ENCODE peak calls at places on chromosomes 12 and 14, in four cellular contexts. C is cardiac muscle cell, R is thyroid gland, J is OCI-LY7. L is an unnamed sample.

GRCh38 chr12:127594351-127594970 is 672.5 kb upstream of the TMEM132C start:
- DNase-seq in C (no peak), R (no peak), J (no peak), L (no peak)

GRCh38 chr12:53467082-53467481 is 15.2 kb downstream of the PCBP2 start:
- DNase-seq in C (no peak), R (no peak), J (no peak), L (no peak)

GRCh38 chr14:54487771-54488170 is 1.0 kb downstream of the GMFB start:
- DNase-seq in J (no peak), R (no peak), C (peak), L (peak)

GRCh38 chr14:76768201-76768656 is 7.0 kb downstream of the VASH1 start:
- DNase-seq in J (peak), R (peak), C (peak), L (peak)

GRCh38 chr14:50791201-50791600 is 39.8 kb downstream of the NIN start:
- DNase-seq in R (no peak), C (no peak), J (peak), L (no peak)

GRCh38 chr14:70641548-70642312 is at the start of gene TTC9:
- DNase-seq in J (peak), R (peak), C (peak), L (no peak)

GRCh38 chr12:62732861-62733427 is 202.0 kb downstream of the PPM1H start:
- DNase-seq in R (no peak), C (peak), J (no peak), L (peak)

GRCh38 chr14:79732911-79733310 is 478.4 kb downstream of the DIO2 start:
- DNase-seq in J (no peak), R (no peak), C (peak), L (peak)

GRCh38 chr12:4346931-4347330 is 25.9 kb downstream of the TIGAR start:
- DNase-seq in J (no peak), C (no peak), R (no peak), L (peak)

GRCh38 chr12:90058721-90059120 is 350.1 kb upstream of the ATP2B1 start:
- DNase-seq in J (no peak), R (no peak), C (peak), L (peak)

GRCh38 chr14:64906022-64906421 is 8.2 kb upstream of the CHURC1 start:
- DNase-seq in C (peak), J (no peak), R (no peak), L (peak)

GRCh38 chr14:93160353-93160801 is 24.3 kb downstream of the MOAP1 start:
- DNase-seq in J (peak), R (no peak), C (peak), L (peak)

GRCh38 chr12:106139422-106140141 is 828 bp upstream of the NUAK1 start:
- DNase-seq in R (peak), J (no peak), C (peak), L (peak)

GRCh38 chr12:2386566-2386965 is 333.8 kb downstream of the CACNA1C start:
- DNase-seq in J (no peak), R (no peak), C (no peak), L (no peak)

GRCh38 chr12:51819851-51820720 is 28.4 kb downstream of the FIGNL2 start:
- DNase-seq in C (no peak), R (peak), J (no peak), L (no peak)

GRCh38 chr12:10122689-10123088 is 7.3 kb downstream of the CLEC7A start:
- DNase-seq in C (no peak), R (no peak), J (no peak), L (no peak)

GRCh38 chr14:44778562-44778961 is 183.2 kb downstream of the KLHL28 start:
- DNase-seq in C (peak), R (no peak), J (no peak), L (peak)

GRCh38 chr14:65035049-65035448 is 48.4 kb downstream of the FNTB start:
- DNase-seq in C (peak), R (peak), J (no peak), L (peak)

GRCh38 chr12:111222520-111222919 is 146.4 kb downstream of the PHETA1 start:
- DNase-seq in C (no peak), R (peak), J (no peak), L (no peak)

GRCh38 chr14:20998674-20999366 is at the start of gene SLC39A2:
- DNase-seq in J (no peak), R (peak), C (peak), L (peak)

GRCh38 chr12:28771961-28772360 is 377.1 kb upstream of the FAR2 start:
- DNase-seq in J (no peak), R (no peak), C (no peak), L (no peak)

GRCh38 chr14:71236430-71236829 is 329.2 kb downstream of the PCNX1 start:
- DNase-seq in R (no peak), C (no peak), J (no peak), L (no peak)

GRCh38 chr12:126747530-126748149 is 1519.3 kb upstream of the TMEM132C start:
- DNase-seq in R (peak), C (peak), J (peak), L (peak)

GRCh38 chr14:80291099-80291498 is 79.8 kb upstream of the DIO2 start:
- DNase-seq in C (no peak), J (no peak), R (no peak), L (no peak)

GRCh38 chr12:109115758-109116610 is at the start of gene ACACB:
- DNase-seq in R (peak), J (no peak), C (peak), L (no peak)

GRCh38 chr14:92794547-92794941 is 439 bp downstream of the GOLGA5 start:
- DNase-seq in R (no peak), J (no peak), C (peak), L (no peak)

DNA sequence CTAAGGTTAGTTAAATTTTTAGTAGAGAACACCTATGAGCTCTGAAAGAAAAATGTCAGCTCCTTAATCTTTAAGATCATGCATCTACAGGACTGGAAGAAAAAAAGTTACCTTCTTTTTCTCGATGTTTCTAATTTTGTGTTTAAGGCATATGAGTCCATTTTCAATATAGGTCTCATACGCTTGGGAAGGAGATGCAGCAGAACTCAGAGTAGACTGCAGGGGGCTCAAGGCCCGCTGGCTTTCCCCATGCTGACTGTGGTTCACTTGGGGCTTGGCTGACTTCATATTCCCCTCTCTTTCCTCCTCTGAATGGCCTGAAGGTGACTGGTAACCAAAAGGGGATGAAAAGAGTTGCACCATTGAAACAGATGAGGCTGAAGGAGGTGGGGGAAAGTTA is 1.5 kb downstream of the CAPRIN2 start:
- DNase-seq in R (no peak), J (peak), C (peak), L (peak)
- TF ChIP-seq CTCF in R (no peak), J (peak), C (peak), L (peak)

GRCh38 chr14:37590096-37590809 is 4.8 kb downstream of the FOXA1 start:
- DNase-seq in C (no peak), R (no peak), J (no peak), L (no peak)
- H3K4me3 ChIP-seq in C (no peak), R (no peak), J (no peak), L (no peak)

GRCh38 chr14:102517412-102518062 is 8.0 kb upstream of the ANKRD9 start:
- DNase-seq in R (no peak), J (no peak), C (no peak), L (no peak)
- TF ChIP-seq CTCF in R (no peak), J (no peak), C (peak), L (no peak)

GRCh38 chr12:132828706-132829534 is at the start of gene GOLGA3:
- DNase-seq in R (peak), C (peak), J (peak), L (peak)
- H3K4me3 ChIP-seq in R (peak), C (peak), J (peak), L (peak)

GRCh38 chr14:59262717-59263469 is 74.4 kb downstream of the DAAM1 start:
- DNase-seq in R (no peak), C (no peak), J (no peak), L (no peak)
- TF ChIP-seq CTCF in R (no peak), C (no peak), J (peak), L (peak)

GRCh38 chr14:100827751-100828447 is 2.0 kb downstream of the MEG3 start:
- DNase-seq in C (peak), J (no peak), R (no peak), L (peak)

GRCh38 chr14:100824946-100825690 is 800 bp upstream of the MEG3 start:
- DNase-seq in R (no peak), C (peak), J (no peak), L (no peak)

GRCh38 chr14:100827140-100827517 is 1.2 kb downstream of the MEG3 start:
- DNase-seq in C (peak), R (no peak), J (no peak), L (peak)

GRCh38 chr14:100825691-100826331 is at the start of gene MEG3:
- DNase-seq in R (no peak), J (no peak), C (peak), L (peak)

DNA sequence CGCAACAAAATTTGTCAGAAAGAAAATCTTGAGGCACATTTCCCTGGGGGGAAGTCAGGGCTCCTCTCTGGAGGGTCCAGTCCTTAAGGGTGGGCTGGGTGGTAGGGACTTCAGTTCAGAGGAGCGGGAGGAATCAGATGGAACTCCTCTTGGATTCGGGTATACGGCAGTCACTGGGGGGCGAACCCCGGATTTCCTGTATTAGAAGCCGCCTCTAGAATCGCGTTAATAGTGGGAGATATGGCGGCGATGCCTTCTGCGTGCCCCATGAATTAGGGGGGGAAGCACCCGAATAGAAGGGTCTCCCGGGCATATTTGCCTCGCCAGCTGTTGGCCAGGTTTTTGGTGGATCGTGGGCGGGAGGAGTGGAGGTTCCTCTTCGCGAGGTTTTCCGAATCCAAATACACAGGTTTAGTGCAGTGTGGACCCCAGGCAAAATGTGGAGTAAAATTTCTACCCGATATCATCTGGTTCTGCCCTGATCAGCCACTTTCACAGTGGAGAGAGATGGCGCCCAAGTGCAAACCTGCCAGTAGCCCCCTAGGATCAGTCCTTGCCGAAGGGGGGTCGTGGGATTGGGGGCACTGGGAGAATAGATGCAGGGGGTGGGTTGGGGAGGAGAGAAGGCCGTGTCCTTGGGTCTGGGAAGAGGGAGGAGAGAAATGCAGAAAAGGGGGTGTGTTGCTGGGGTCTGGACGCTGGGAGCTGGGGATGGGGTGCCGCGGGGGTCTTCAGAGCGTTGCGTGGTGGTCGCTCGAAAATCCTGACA is 637 bp downstream of the MEG3 start:
- DNase-seq in C (no peak), J (no peak), R (no peak), L (no peak)
- H3K4me3 ChIP-seq in C (no peak), J (no peak), R (no peak), L (peak)

GRCh38 chr12:67388331-67389163 is 119.4 kb downstream of the CAND1 start:
- DNase-seq in C (no peak), R (no peak), J (peak), L (no peak)
- TF ChIP-seq CTCF in C (peak), R (no peak), J (peak), L (peak)